ENCODE peak calls at places on chromosomes 6 and 20, in five cellular contexts. One of them, this sample, is unnamed.

GRCh38 chr6:82076855-82077254 is 170.7 kb downstream of the IBTK start:
- DNase-seq in IMR-90: no peak
- DNase-seq in upper lobe of right lung: no peak
- DNase-seq in lung: no peak
- DNase-seq in stomach: no peak
- DNase-seq in this sample: no peak

GRCh38 chr6:26576929-26577719 is 19.6 kb upstream of the ABT1 start:
- DNase-seq in lung: no peak
- DNase-seq in IMR-90: peak; percentile 88
- DNase-seq in upper lobe of right lung: peak; percentile 76
- DNase-seq in stomach: no peak
- DNase-seq in this sample: no peak

GRCh38 chr6:35065441-35065800 is 75.7 kb downstream of the TCP11 start:
- DNase-seq in upper lobe of right lung: no peak
- DNase-seq in lung: no peak
- DNase-seq in stomach: no peak
- DNase-seq in IMR-90: no peak
- DNase-seq in this sample: no peak

GRCh38 chr6:158624684-158625682 is 19.6 kb downstream of the DYNLT1 start:
- DNase-seq in stomach: peak; percentile 29
- DNase-seq in IMR-90: no peak
- DNase-seq in lung: no peak
- DNase-seq in upper lobe of right lung: no peak
- DNase-seq in this sample: no peak

GRCh38 chr6:136772685-136773472 is 19.4 kb downstream of the MAP3K5 start:
- DNase-seq in upper lobe of right lung: no peak
- DNase-seq in lung: no peak
- DNase-seq in IMR-90: no peak
- DNase-seq in stomach: no peak
- DNase-seq in this sample: no peak

GRCh38 chr20:50260480-50261221 is 70.0 kb downstream of the CEBPB start:
- DNase-seq in upper lobe of right lung: no peak
- DNase-seq in lung: no peak
- DNase-seq in IMR-90: no peak
- DNase-seq in stomach: no peak
- DNase-seq in this sample: no peak

GRCh38 chr6:165697171-165697570 is 34.1 kb upstream of the PDE10A start:
- DNase-seq in IMR-90: no peak
- DNase-seq in lung: no peak
- DNase-seq in upper lobe of right lung: no peak
- DNase-seq in stomach: no peak
- DNase-seq in this sample: no peak

GRCh38 chr6:149082320-149082719 is 235.2 kb upstream of the TAB2 start:
- DNase-seq in IMR-90: peak; percentile 75
- DNase-seq in upper lobe of right lung: peak; percentile 81
- DNase-seq in stomach: peak; percentile 86
- DNase-seq in lung: peak; percentile 81
- DNase-seq in this sample: peak; percentile 71

GRCh38 chr6:64258302-64258701 is 622.7 kb downstream of the PHF3 start:
- DNase-seq in lung: no peak
- DNase-seq in upper lobe of right lung: no peak
- DNase-seq in IMR-90: no peak
- DNase-seq in stomach: no peak
- DNase-seq in this sample: no peak

GRCh38 chr20:3839328-3839727 is 7.3 kb upstream of the MAVS start:
- DNase-seq in lung: no peak
- DNase-seq in upper lobe of right lung: no peak
- DNase-seq in IMR-90: no peak
- DNase-seq in stomach: no peak
- DNase-seq in this sample: no peak

GRCh38 chr20:4844325-4844724 is 122.6 kb downstream of the PRND start:
- DNase-seq in IMR-90: no peak
- DNase-seq in stomach: no peak
- DNase-seq in upper lobe of right lung: no peak
- DNase-seq in lung: no peak
- DNase-seq in this sample: no peak

GRCh38 chr6:33073431-33073871 is at the start of gene HLA-DPA1:
- DNase-seq in IMR-90: peak; percentile 11
- DNase-seq in lung: peak; percentile 60
- DNase-seq in upper lobe of right lung: no peak
- DNase-seq in stomach: peak; percentile 63
- DNase-seq in this sample: no peak

GRCh38 chr6:79941489-79942151 is 5.7 kb downstream of the ELOVL4 start:
- DNase-seq in upper lobe of right lung: no peak
- DNase-seq in IMR-90: no peak
- DNase-seq in stomach: no peak
- DNase-seq in lung: no peak
- DNase-seq in this sample: no peak

GRCh38 chr6:53331678-53332077 is 17.1 kb downstream of the ELOVL5 start:
- DNase-seq in IMR-90: no peak
- DNase-seq in stomach: no peak
- DNase-seq in lung: no peak
- DNase-seq in upper lobe of right lung: no peak
- DNase-seq in this sample: no peak

GRCh38 chr6:36200998-36201596 is 4.6 kb downstream of the BRPF3 start:
- DNase-seq in IMR-90: no peak
- DNase-seq in upper lobe of right lung: no peak
- DNase-seq in lung: no peak
- DNase-seq in stomach: no peak
- DNase-seq in this sample: no peak
- H3K4me3 ChIP-seq in IMR-90: no peak overlapping the region
- H3K4me3 ChIP-seq in upper lobe of right lung: no peak overlapping the region
- H3K4me3 ChIP-seq in lung: no peak overlapping the region
- H3K4me3 ChIP-seq in stomach: no peak overlapping the region
- H3K4me3 ChIP-seq in this sample: no peak overlapping the region

GRCh38 chr6:122609881-122610689 is at the start of gene PKIB:
- DNase-seq in lung: peak; percentile 65
- DNase-seq in IMR-90: peak; percentile 51
- DNase-seq in upper lobe of right lung: peak; percentile 89
- DNase-seq in stomach: peak; percentile 90
- DNase-seq in this sample: no peak
- TF ChIP-seq CTCF in lung: no peak
- TF ChIP-seq CTCF in IMR-90: peak; percentile 39
- TF ChIP-seq CTCF in upper lobe of right lung: peak; percentile 38
- TF ChIP-seq CTCF in stomach: no peak
- TF ChIP-seq CTCF in this sample: peak; percentile 64

GRCh38 chr6:99606670-99607415 is at the start of gene PRDM13:
- DNase-seq in IMR-90: no peak
- DNase-seq in upper lobe of right lung: no peak
- DNase-seq in stomach: no peak
- DNase-seq in lung: no peak
- DNase-seq in this sample: no peak

GRCh38 chr6:99609839-99610489 is 3.3 kb downstream of the PRDM13 start:
- DNase-seq in stomach: no peak
- DNase-seq in IMR-90: no peak
- DNase-seq in lung: no peak
- DNase-seq in upper lobe of right lung: no peak
- DNase-seq in this sample: no peak

GRCh38 chr6:99608059-99608885 is 1.6 kb downstream of the PRDM13 start:
- DNase-seq in lung: no peak
- DNase-seq in IMR-90: no peak
- DNase-seq in upper lobe of right lung: no peak
- DNase-seq in stomach: no peak
- DNase-seq in this sample: no peak

GRCh38 chr6:99607416-99608036 is 893 bp downstream of the PRDM13 start:
- DNase-seq in stomach: no peak
- DNase-seq in IMR-90: no peak
- DNase-seq in upper lobe of right lung: no peak
- DNase-seq in lung: no peak
- DNase-seq in this sample: no peak

GRCh38 chr6:99608886-99609482 is 2.4 kb downstream of the PRDM13 start:
- DNase-seq in upper lobe of right lung: no peak
- DNase-seq in lung: no peak
- DNase-seq in stomach: no peak
- DNase-seq in IMR-90: no peak
- DNase-seq in this sample: no peak
- H3K4me3 ChIP-seq in upper lobe of right lung: no peak overlapping the region
- H3K4me3 ChIP-seq in lung: no peak overlapping the region
- H3K4me3 ChIP-seq in stomach: no peak overlapping the region
- H3K4me3 ChIP-seq in IMR-90: no peak overlapping the region
- H3K4me3 ChIP-seq in this sample: no peak overlapping the region

GRCh38 chr6:54697423-54697822 is 149.1 kb upstream of the FAM83B start:
- DNase-seq in upper lobe of right lung: no peak
- DNase-seq in lung: no peak
- DNase-seq in IMR-90: peak; percentile 16
- DNase-seq in stomach: no peak
- DNase-seq in this sample: no peak
- TF ChIP-seq CTCF in upper lobe of right lung: peak; percentile 18
- TF ChIP-seq CTCF in lung: no peak
- TF ChIP-seq CTCF in IMR-90: peak; percentile 43
- TF ChIP-seq CTCF in stomach: no peak
- TF ChIP-seq CTCF in this sample: peak; percentile 31

This sample was measured in LNCaP clone FGC.